ENCODE peak calls at places on chromosomes 3 and 15, in seven cellular contexts. O, J, E, T, Y, D and W are unnamed samples.

GRCh38 chr3:70992557-70992956 is 591.0 kb downstream of the FOXP1 start:
- DNase-seq in J (no peak), O (no peak), T (no peak), E (no peak), Y (no peak), D (peak), W (no peak)

GRCh38 chr3:49924683-49925082 is 4.9 kb downstream of the MON1A start:
- DNase-seq in T (peak), Y (no peak), D (peak), J (no peak), O (no peak), E (no peak), W (no peak)

GRCh38 chr3:10622456-10622855 is 117.1 kb upstream of the ATP2B2 start:
- DNase-seq in J (no peak), T (no peak), O (no peak), Y (no peak), E (no peak), D (no peak), W (no peak)

GRCh38 chr3:13869944-13870343 is 9.9 kb downstream of the WNT7A start:
- DNase-seq in D (no peak), O (no peak), T (no peak), Y (no peak), E (no peak), J (no peak), W (no peak)

GRCh38 chr15:69538381-69538780 is 85.8 kb downstream of the RPLP1 start:
- DNase-seq in T (no peak), O (no peak), D (no peak), Y (no peak), J (no peak), E (no peak), W (no peak)

GRCh38 chr3:126421573-126422119 is 26.9 kb downstream of the CFAP100 start:
- DNase-seq in E (no peak), O (no peak), T (no peak), J (no peak), D (no peak), Y (no peak), W (peak)

GRCh38 chr3:63979093-63979492 is 44.2 kb downstream of the PSMD6 start:
- DNase-seq in O (no peak), D (no peak), Y (no peak), T (no peak), J (no peak), E (no peak), W (no peak)

GRCh38 chr3:46934508-46935167 is 41.9 kb downstream of the CCDC12 start:
- DNase-seq in E (no peak), D (no peak), O (no peak), Y (peak), T (no peak), J (peak), W (peak)

GRCh38 chr15:40333922-40334492 is 6.7 kb downstream of the CCDC9B start:
- DNase-seq in T (no peak), J (peak), E (no peak), O (no peak), Y (peak), D (peak), W (peak)

GRCh38 chr15:85453144-85453872 is 72.9 kb downstream of the AKAP13 start:
- DNase-seq in O (no peak), T (no peak), J (no peak), D (no peak), Y (no peak), E (no peak), W (no peak)

GRCh38 chr3:177476921-177477435 is 279.7 kb upstream of the TBL1XR1 start:
- DNase-seq in T (no peak), D (no peak), O (no peak), E (no peak), Y (no peak), J (no peak), W (no peak)